ENCODE peak calls at places on chromosomes 2 and 18, in eight cellular contexts. H is D341Med, V is NCI-H69, W is nucleus accumbens, X is cardiac muscle cell, U is OCI-LY7, O is AG08395, M is WERI-Rb-1. S is an unnamed sample.
A peak's percentile ranks its signal among the peaks of the same experiment; 100 is the strongest.

GRCh38 chr2:53793261-53793660 is 6.4 kb downstream of the ERLEC1 start:
- DNase-seq in W (no peak), M (no peak), U (no peak), H (no peak), X (no peak), V (no peak), O (no peak), S (peak; percentile 56)

GRCh38 chr2:215843579-215843978 is 169.8 kb downstream of the MREG start:
- DNase-seq in U (no peak), O (peak; percentile 88), X (no peak), V (no peak), M (no peak), W (no peak), H (no peak), S (peak; percentile 36)

GRCh38 chr2:190881480-190882326 is 1.1 kb downstream of the GLS start:
- DNase-seq in H (peak; percentile 78), V (peak; percentile 87), X (peak; percentile 75), U (peak; percentile 91), W (peak; percentile 39), M (peak; percentile 52), O (no peak), S (peak; percentile 92)

GRCh38 chr2:221529943-221530652 is 42.0 kb downstream of the EPHA4 start:
- DNase-seq in W (no peak), X (no peak), M (no peak), V (peak; percentile 88), H (no peak), U (no peak), O (peak; percentile 55), S (peak; percentile 75)

GRCh38 chr18:63823516-63824219 is 48.5 kb downstream of the SERPINB7 start:
- DNase-seq in W (no peak), X (peak; percentile 42), H (no peak), M (peak; percentile 50), O (no peak), V (peak; percentile 69), U (peak; percentile 5), S (peak; percentile 46)

GRCh38 chr18:79523738-79524180 is 128.0 kb downstream of the NFATC1 start:
- DNase-seq in U (peak; percentile 78), H (no peak), M (no peak), V (no peak), X (no peak), W (no peak), O (no peak), S (no peak)

GRCh38 chr2:40584432-40584831 is 132.5 kb upstream of the SLC8A1 start:
- DNase-seq in X (no peak), U (no peak), H (no peak), M (no peak), W (no peak), V (no peak), O (no peak), S (no peak)

GRCh38 chr2:146989726-146990125 is 855.1 kb upstream of the ACVR2A start:
- DNase-seq in V (no peak), X (no peak), O (no peak), W (no peak), U (no peak), H (no peak), M (no peak), S (no peak)

GRCh38 chr2:77397763-77398162 is 124.4 kb downstream of the LRRTM4 start:
- DNase-seq in X (no peak), W (no peak), V (peak; percentile 1), H (no peak), M (no peak), O (no peak), U (no peak), S (peak; percentile 74)

GRCh38 chr2:217868911-217869334 is 133.9 kb downstream of the TNS1 start:
- DNase-seq in X (no peak), V (no peak), O (peak; percentile 72), H (no peak), U (no peak), W (no peak), M (no peak), S (no peak)

GRCh38 chr2:46979611-46980010 is 64.0 kb upstream of the MCFD2 start:
- DNase-seq in W (no peak), U (no peak), X (no peak), H (no peak), O (no peak), V (no peak), M (no peak), S (no peak)

GRCh38 chr18:60082790-60083189 is 183.0 kb downstream of the PMAIP1 start:
- DNase-seq in V (no peak), O (no peak), H (no peak), U (no peak), W (no peak), M (no peak), X (no peak), S (no peak)

GRCh38 chr2:239824866-239825704 is 200.1 kb downstream of the NDUFA10 start:
- DNase-seq in V (no peak), M (no peak), O (no peak), X (no peak), W (no peak), H (peak; percentile 3), U (no peak), S (no peak)

GRCh38 chr2:234979204-234980167 is 27.7 kb downstream of the SH3BP4 start:
- DNase-seq in W (no peak), O (peak; percentile 50), H (no peak), M (no peak), X (no peak), V (peak; percentile 19), U (no peak), S (peak; percentile 42)

GRCh38 chr2:206642075-206643025 is at the start of gene FAM237A:
- DNase-seq in U (peak; percentile 1), V (no peak), O (peak; percentile 74), M (no peak), W (no peak), X (peak; percentile 87), H (peak; percentile 41), S (peak; percentile 78)

GRCh38 chr2:174668075-174668474 is 70.5 kb upstream of the WIPF1 start:
- DNase-seq in X (no peak), O (no peak), M (no peak), U (no peak), H (no peak), W (no peak), V (no peak), S (no peak)

GRCh38 chr2:232439758-232440135 is 16.2 kb upstream of the ALPI start:
- DNase-seq in U (no peak), X (no peak), O (no peak), M (no peak), V (no peak), H (peak; percentile 37), W (no peak), S (peak; percentile 9)

GRCh38 chr2:11705063-11705462 is 35.1 kb upstream of the NTSR2 start:
- DNase-seq in M (no peak), X (no peak), V (no peak), U (no peak), H (no peak), O (no peak), W (no peak), S (peak; percentile 73)

GRCh38 chr18:7084766-7085080 is 32.9 kb downstream of the LAMA1 start:
- DNase-seq in W (no peak), U (no peak), O (peak; percentile 73), H (no peak), X (no peak), M (no peak), V (no peak), S (no peak)

GRCh38 chr2:54520687-54521086 is 64.6 kb downstream of the SPTBN1 start:
- DNase-seq in V (no peak), U (no peak), O (peak; percentile 89), W (no peak), X (no peak), H (no peak), M (no peak), S (no peak)

GRCh38 chr2:226213717-226214116 is 585.9 kb downstream of the IRS1 start:
- DNase-seq in M (no peak), O (peak; percentile 40), H (no peak), U (no peak), X (no peak), V (no peak), W (no peak), S (no peak)